ENCODE peak calls at places on chromosome 12, in nine cellular contexts. P is cardiac muscle cell, T is foreskin keratinocyte, W is gastrocnemius medialis, R is heart right ventricle, Q is IMR-90, G is OCI-LY7, Y is RWPE1, A is upper lobe of right lung. O is an unnamed sample.

GRCh38 chr12:121673013-121673441 is 3.6 kb upstream of the MORN3 start:
- DNase-seq in R (no peak), Y (peak), A (no peak), W (peak), T (no peak), P (no peak), Q (no peak), G (no peak), O (no peak)

GRCh38 chr12:30152705-30153104 is 369.0 kb upstream of the TMTC1 start:
- DNase-seq in W (no peak), R (no peak), Y (no peak), T (no peak), A (no peak), G (no peak), Q (no peak), P (no peak), O (no peak)

GRCh38 chr12:92075425-92075891 is 70.2 kb downstream of the BTG1 start:
- DNase-seq in Q (peak), Y (no peak), A (no peak), T (no peak), R (no peak), G (no peak), W (no peak), P (peak), O (no peak)

GRCh38 chr12:106282457-106283097 is 20.0 kb upstream of the TCP11L2 start:
- DNase-seq in G (peak), T (peak), Q (peak), A (no peak), W (peak), P (peak), Y (peak), R (peak), O (no peak)

GRCh38 chr12:124044809-124045321 is 71.8 kb downstream of the ZNF664 start:
- DNase-seq in P (no peak), A (no peak), G (no peak), W (no peak), R (no peak), T (peak), Y (peak), Q (no peak), O (no peak)

GRCh38 chr12:106126441-106127288 is 12.1 kb downstream of the NUAK1 start:
- DNase-seq in P (no peak), G (no peak), A (no peak), R (no peak), T (no peak), Q (peak), W (peak), Y (no peak), O (no peak)

GRCh38 chr12:113713156-113713555 is 241.5 kb upstream of the LHX5 start:
- DNase-seq in Y (no peak), A (no peak), G (no peak), R (no peak), P (no peak), W (no peak), T (no peak), Q (no peak), O (no peak)

GRCh38 chr12:99983721-99984258 is 946 bp downstream of the ANKS1B start:
- DNase-seq in A (no peak), Q (no peak), W (no peak), Y (no peak), P (peak), R (no peak), T (no peak), G (no peak), O (no peak)

GRCh38 chr12:14629832-14630688 is 62.4 kb upstream of the PLBD1 start:
- DNase-seq in G (peak), A (no peak), R (peak), W (peak), P (peak), Q (peak), Y (peak), T (no peak), O (no peak)

GRCh38 chr12:102879144-102879763 is 37.8 kb downstream of the PAH start:
- DNase-seq in P (peak), T (peak), R (no peak), Q (peak), G (peak), A (no peak), Y (peak), W (peak), O (no peak)

GRCh38 chr12:5307065-5307464 is 124.8 kb upstream of the NTF3 start:
- DNase-seq in A (no peak), Y (no peak), R (no peak), P (peak), G (no peak), T (no peak), W (no peak), Q (no peak), O (no peak)

GRCh38 chr12:63948211-63948610 is 103.7 kb downstream of the SRGAP1 start:
- DNase-seq in Q (no peak), Y (no peak), T (no peak), R (no peak), G (no peak), A (no peak), W (no peak), P (no peak), O (no peak)

GRCh38 chr12:5870183-5870582 is 74.9 kb downstream of the ANO2 start:
- DNase-seq in Y (no peak), A (no peak), G (no peak), R (no peak), W (no peak), Q (no peak), P (no peak), T (no peak), O (no peak)

GRCh38 chr12:101299931-101300330 is 20.0 kb downstream of the UTP20 start:
- DNase-seq in Y (no peak), P (no peak), T (no peak), G (no peak), R (no peak), Q (peak), A (no peak), W (no peak), O (no peak)

GRCh38 chr12:112266473-112266872 is 115.8 kb downstream of the HECTD4 start:
- DNase-seq in G (no peak), A (no peak), Q (no peak), T (no peak), Y (no peak), R (no peak), W (no peak), P (no peak), O (no peak)

GRCh38 chr12:112275211-112275610 is 107.0 kb downstream of the HECTD4 start:
- DNase-seq in W (no peak), G (no peak), A (no peak), Q (no peak), Y (no peak), R (no peak), T (no peak), P (no peak), O (no peak)

GRCh38 chr12:112275836-112276235 is 106.4 kb downstream of the HECTD4 start:
- DNase-seq in Q (no peak), P (no peak), A (no peak), G (no peak), R (no peak), T (no peak), Y (no peak), W (no peak), O (no peak)

DNA sequence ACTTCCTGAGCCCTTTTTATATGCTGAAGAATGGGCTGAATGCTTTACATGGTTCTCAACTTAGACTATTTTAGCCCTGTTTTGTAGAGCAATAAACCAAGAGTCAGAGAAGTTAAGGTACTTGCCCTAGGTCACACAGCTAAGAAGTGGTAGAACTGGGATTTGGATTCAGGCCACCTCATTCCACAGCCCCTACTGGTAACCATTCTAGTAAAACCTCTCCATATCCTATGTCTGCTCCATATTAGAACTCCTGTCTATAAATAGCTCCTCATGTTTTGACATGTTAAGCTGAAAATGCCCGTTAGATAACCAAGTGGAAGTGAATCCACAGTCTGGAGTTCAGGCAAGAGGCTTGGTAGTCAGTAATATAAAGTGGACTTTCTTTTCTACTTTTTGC is 111.6 kb downstream of the HECTD4 start:
- DNase-seq in Y (no peak), A (no peak), R (no peak), T (peak), Q (no peak), P (peak), W (no peak), G (no peak), O (no peak)
- H3K27ac ChIP-seq in Y (no peak), A (no peak), R (no peak), T (no peak), Q (no peak), P (no peak), W (no peak), G (no peak), O (no peak)

DNA sequence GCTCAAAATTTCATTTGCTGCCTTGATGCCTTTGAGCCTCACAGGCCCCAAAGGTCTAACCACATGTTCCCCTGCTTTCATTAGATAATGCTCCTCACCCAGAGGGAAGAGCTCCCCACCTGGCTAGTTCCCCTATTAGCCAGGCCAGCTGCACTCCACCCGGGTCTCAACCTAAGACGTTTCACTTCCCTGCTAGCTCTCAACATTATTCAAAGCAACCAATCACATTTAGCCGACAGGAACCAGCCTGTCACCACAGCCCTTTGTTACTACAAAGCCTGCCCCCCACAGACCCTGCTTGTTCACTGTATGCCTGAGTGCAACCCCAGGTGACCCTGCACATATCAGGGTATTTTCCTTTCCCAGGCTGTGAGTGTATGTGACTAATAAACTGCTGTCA is 78.6 kb downstream of the SLC15A5 start:
- DNase-seq in G (peak), Y (no peak), R (no peak), A (no peak), W (no peak), T (no peak), Q (no peak), P (no peak), O (no peak)
- TF ChIP-seq CTCF in G (peak), Y (no peak), R (no peak), A (no peak), W (no peak), T (no peak), Q (no peak), P (no peak), O (no peak)

GRCh38 chr12:11651785-11652184 is 2.3 kb downstream of the ETV6 start:
- DNase-seq in G (peak), R (no peak), Y (no peak), Q (peak), A (no peak), T (no peak), W (no peak), P (no peak), O (no peak)
- H3K27ac ChIP-seq in G (peak), R (peak), Y (no peak), Q (peak), A (peak), T (no peak), W (peak), P (no peak), O (peak)

DNA sequence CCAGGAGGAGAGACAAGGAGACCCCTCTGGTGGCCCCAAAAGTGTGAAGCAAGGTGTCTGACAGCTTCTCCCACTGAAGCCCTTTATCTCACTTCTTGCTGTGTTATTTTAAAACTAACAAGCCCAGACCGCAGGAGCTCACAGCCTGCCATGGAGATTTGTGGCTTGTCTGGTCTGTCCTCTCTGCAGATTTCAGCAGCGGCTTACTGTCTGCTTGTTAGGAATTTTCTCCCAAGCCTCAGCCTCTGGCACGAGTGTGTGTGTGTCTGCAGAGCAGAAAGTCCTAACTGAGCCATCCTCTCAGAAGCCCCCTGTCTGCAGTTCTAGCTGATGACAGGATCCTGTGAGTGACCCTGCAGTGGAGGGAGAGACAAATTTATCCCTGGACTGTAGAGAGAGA is 87.9 kb upstream of the HSPB8 start:
- DNase-seq in P (peak), R (no peak), T (no peak), G (no peak), Q (no peak), W (no peak), A (no peak), Y (no peak), O (no peak)
- TF ChIP-seq CTCF in P (no peak), R (no peak), T (no peak), G (no peak), Q (no peak), W (no peak), A (no peak), Y (no peak), O (no peak)

GRCh38 chr12:88298761-88299242 is 156.7 kb downstream of the TMTC3 start:
- DNase-seq in A (no peak), P (peak), Q (peak), G (no peak), T (peak), W (no peak), R (no peak), Y (peak), O (no peak)
- H3K27ac ChIP-seq in A (no peak), P (peak), Q (peak), G (no peak), T (peak), W (no peak), R (no peak), Y (no peak), O (no peak)

GRCh38 chr12:117147639-117148038 is 42.6 kb downstream of the FBXO21 start:
- DNase-seq in P (no peak), A (no peak), R (no peak), Q (no peak), Y (no peak), G (no peak), W (no peak), T (no peak), O (no peak)

GRCh38 chr12:117148642-117149041 is 41.6 kb downstream of the FBXO21 start:
- DNase-seq in A (no peak), Y (no peak), R (no peak), W (no peak), Q (no peak), P (no peak), G (no peak), T (no peak), O (no peak)

GRCh38 chr12:117152793-117153775 is 37.2 kb downstream of the FBXO21 start:
- DNase-seq in G (no peak), Y (no peak), W (no peak), A (no peak), R (peak), T (no peak), Q (no peak), P (no peak), O (no peak)

GRCh38 chr12:117155278-117156060 is 34.8 kb downstream of the FBXO21 start:
- DNase-seq in P (peak), Q (peak), A (peak), T (peak), G (peak), W (peak), R (peak), Y (peak), O (no peak)

GRCh38 chr12:117151195-117152031 is 38.9 kb downstream of the FBXO21 start:
- DNase-seq in P (peak), Y (no peak), W (peak), Q (peak), A (peak), G (peak), R (peak), T (no peak), O (peak)
- TF ChIP-seq CTCF in P (peak), Y (peak), W (peak), Q (peak), A (peak), G (peak), R (peak), T (peak), O (peak)

O was measured in coronary artery.